ENCODE peak calls at places on chromosomes 13 and 19, in nine cellular contexts. D is IMR-90; K is RWPE1; R is GM12865; P is CD4-positive, alpha-beta T cell; M is OCI-LY7; W is AG04450; Z is hepatocyte; J is mammary epithelial cell. B is an unnamed sample.

GRCh38 chr13:92677571-92677970 is 549.0 kb upstream of the GPC6 start:
- DNase-seq in R (no peak), J (no peak), P (no peak), D (no peak), K (no peak), Z (peak; percentile 8), W (no peak), M (no peak), B (no peak)

GRCh38 chr19:7554990-7555864 is 19.7 kb downstream of the PNPLA6 start:
- DNase-seq in R (no peak), W (no peak), P (no peak), K (peak; percentile 63), J (no peak), D (no peak), Z (no peak), M (peak; percentile 24), B (peak; percentile 48)

GRCh38 chr13:110109910-110110309 is 197.0 kb downstream of the COL4A1 start:
- DNase-seq in W (peak; percentile 84), D (peak; percentile 95), M (no peak), Z (peak; percentile 68), J (peak; percentile 81), P (no peak), K (peak; percentile 65), R (no peak), B (no peak)

GRCh38 chr19:6719540-6719861 is 949 bp downstream of the C3 start:
- DNase-seq in R (no peak), D (no peak), J (no peak), Z (no peak), W (no peak), M (no peak), K (no peak), P (no peak), B (no peak)

GRCh38 chr13:94234766-94235165 is 244.7 kb downstream of the DCT start:
- DNase-seq in M (no peak), Z (no peak), K (no peak), J (no peak), D (no peak), W (no peak), R (no peak), P (no peak), B (no peak)

GRCh38 chr19:5489511-5489910 is 34.3 kb downstream of the ZNRF4 start:
- DNase-seq in W (no peak), J (no peak), P (no peak), K (no peak), M (no peak), D (no peak), R (no peak), Z (no peak), B (no peak)

GRCh38 chr19:4181053-4181508 is 1.3 kb downstream of the SIRT6 start:
- DNase-seq in Z (no peak), J (no peak), R (no peak), M (peak; percentile 30), D (no peak), W (no peak), P (no peak), K (no peak), B (peak; percentile 22)

GRCh38 chr13:24146961-24147569 is 13.5 kb upstream of the SPATA13 start:
- DNase-seq in M (no peak), P (no peak), R (no peak), W (no peak), Z (no peak), D (no peak), J (no peak), K (no peak), B (no peak)

GRCh38 chr19:52138614-52139290 is 986 bp downstream of the ZNF616 start:
- DNase-seq in Z (peak; percentile 57), P (no peak), M (no peak), D (peak; percentile 19), R (peak; percentile 47), W (no peak), K (peak; percentile 19), J (no peak), B (peak; percentile 56)

GRCh38 chr19:16146112-16146511 is 2.6 kb downstream of the HSH2D start:
- DNase-seq in W (no peak), P (no peak), J (no peak), M (no peak), Z (no peak), K (no peak), D (no peak), R (no peak), B (no peak)

GRCh38 chr19:10510301-10510802 is 6.9 kb downstream of the S1PR5 start:
- DNase-seq in R (peak; percentile 47), J (peak; percentile 72), K (peak; percentile 45), M (peak; percentile 44), D (no peak), P (peak; percentile 24), Z (peak; percentile 30), W (no peak), B (peak; percentile 77)

GRCh38 chr19:18278521-18279265 is 2.7 kb downstream of the JUND start:
- DNase-seq in W (no peak), R (peak; percentile 26), M (peak; percentile 41), J (no peak), K (no peak), Z (no peak), P (no peak), D (no peak), B (peak; percentile 77)

GRCh38 chr19:18271433-18271841 is 2.8 kb downstream of the IQCN start:
- DNase-seq in W (no peak), Z (no peak), K (no peak), D (no peak), P (no peak), R (no peak), M (no peak), J (no peak), B (no peak)

GRCh38 chr19:18274303-18274775 is at the start of gene IQCN:
- DNase-seq in Z (peak; percentile 69), P (no peak), R (no peak), D (no peak), K (peak; percentile 50), W (no peak), J (no peak), M (no peak), B (peak; percentile 80)

GRCh38 chr19:18273566-18274302 is 518 bp downstream of the IQCN start:
- DNase-seq in D (no peak), R (no peak), Z (no peak), M (no peak), P (no peak), W (no peak), J (no peak), K (no peak), B (no peak)

GRCh38 chr19:18274776-18275356 is 614 bp upstream of the IQCN start:
- DNase-seq in P (no peak), Z (peak; percentile 90), W (no peak), R (no peak), K (peak; percentile 78), J (peak; percentile 86), D (peak; percentile 89), M (no peak), B (peak; percentile 32)
- TF ChIP-seq CTCF in P (no peak), Z (no peak), W (peak; percentile 6), R (no peak), K (no peak), J (no peak), D (peak; percentile 3), M (no peak), B (no peak)

GRCh38 chr13:19890030-19890429 is 26.6 kb upstream of the ZMYM5 start:
- DNase-seq in Z (no peak), J (no peak), K (no peak), P (no peak), R (no peak), M (no peak), D (no peak), W (no peak), B (no peak)

GRCh38 chr13:19888799-19889198 is 25.4 kb upstream of the ZMYM5 start:
- DNase-seq in P (no peak), J (peak; percentile 6), M (no peak), W (no peak), K (no peak), Z (no peak), R (no peak), D (peak; percentile 38), B (no peak)
- TF ChIP-seq CTCF in P (peak; percentile 59), J (no peak), M (peak; percentile 58), W (peak; percentile 21), K (no peak), Z (peak; percentile 33), R (peak; percentile 3), D (peak; percentile 39), B (peak; percentile 30)

GRCh38 chr19:39155741-39156140 is 30.2 kb downstream of the PAK4 start:
- DNase-seq in P (no peak), D (no peak), W (no peak), M (no peak), Z (no peak), J (no peak), R (no peak), K (no peak), B (no peak)

GRCh38 chr19:39154084-39154625 is 28.6 kb downstream of the PAK4 start:
- DNase-seq in J (no peak), Z (no peak), D (no peak), P (no peak), M (no peak), W (no peak), R (no peak), K (no peak), B (no peak)

GRCh38 chr19:39155114-39155700 is 29.6 kb downstream of the PAK4 start:
- DNase-seq in D (no peak), P (no peak), K (no peak), M (no peak), R (no peak), W (no peak), Z (no peak), J (no peak), B (no peak)

GRCh38 chr19:39156230-39156890 is 30.8 kb downstream of the PAK4 start:
- DNase-seq in W (no peak), M (no peak), D (peak; percentile 29), R (no peak), K (no peak), P (no peak), J (peak; percentile 15), Z (no peak), B (peak; percentile 20)

GRCh38 chr19:39154626-39155100 is 29.1 kb downstream of the PAK4 start:
- DNase-seq in W (no peak), P (no peak), R (no peak), K (peak; percentile 74), J (peak; percentile 69), M (no peak), Z (peak; percentile 67), D (no peak), B (no peak)
- TF ChIP-seq CTCF in W (no peak), P (no peak), R (no peak), K (no peak), J (no peak), M (no peak), Z (no peak), D (no peak), B (no peak)

DNA sequence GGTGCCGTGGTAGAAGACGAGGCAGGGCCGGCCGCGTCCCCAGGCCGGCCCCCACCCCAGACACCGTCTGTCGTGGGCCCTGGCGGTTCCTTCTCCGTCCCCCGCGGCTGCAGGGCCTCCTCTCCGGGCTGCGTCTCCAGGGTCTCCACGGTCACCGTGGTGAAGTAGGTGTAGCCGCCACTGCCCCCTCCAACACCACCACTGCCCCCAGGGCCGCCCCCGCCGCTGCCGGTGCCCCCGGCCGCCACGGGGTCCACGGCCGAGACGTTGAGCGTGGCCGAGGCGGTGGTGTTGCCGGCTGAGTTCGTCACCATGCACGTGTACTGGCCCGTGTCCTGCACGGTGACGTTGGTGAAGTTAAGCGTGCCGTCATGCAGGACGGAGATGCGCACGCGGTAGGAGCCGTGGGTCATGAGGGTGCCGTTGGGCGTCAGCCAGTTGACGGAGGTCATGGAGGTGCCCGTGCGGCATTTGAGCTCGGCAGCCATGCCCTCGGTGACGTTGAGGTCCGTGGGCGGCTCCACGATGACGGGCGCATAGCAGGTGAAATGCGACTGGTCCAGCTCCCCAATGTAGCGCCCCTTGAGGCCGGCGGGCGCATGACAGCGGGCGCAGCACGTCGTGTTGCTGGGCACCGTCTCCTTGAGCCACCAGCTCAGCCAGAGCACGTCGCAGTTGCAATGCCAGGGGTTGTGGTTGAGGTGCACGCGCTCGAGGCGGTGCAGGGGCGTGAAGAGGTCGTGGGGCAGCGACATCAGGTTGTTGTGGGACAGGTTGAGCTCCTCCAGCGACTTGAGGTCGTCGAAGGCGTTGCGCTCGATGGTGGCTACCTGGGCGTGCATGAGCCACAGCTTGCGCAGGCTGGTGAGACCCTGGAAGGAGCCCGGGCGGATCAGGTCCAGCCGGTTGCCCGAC is 4.6 kb upstream of the ASPDH start:
- DNase-seq in W (no peak), P (no peak), M (no peak), K (no peak), J (no peak), R (no peak), D (no peak), Z (no peak), B (no peak)
- TF ChIP-seq CTCF in W (no peak), P (no peak), M (peak; percentile 67), K (peak; percentile 9), J (no peak), R (peak; percentile 3), D (no peak), Z (no peak), B (peak; percentile 32)